ENCODE peak calls at places on chromosome 11, in eight cellular contexts. K is type B pancreatic cell; Y is ecto neural progenitor cell; D is AG09309; F is NCI-H1417 treated with DMSO at 0.1 percent for 48 hours; Z is putamen; J is activated T-cell treated with anti-CD3 and anti-CD28 coated beads, Interleukin-2, amount 50 U/mL, for 4 hours; O is activated T-helper 1 cell treated with anti-CD3 and anti-CD28 coated beads, Interleukin-12 subunit alpha, Interleukin-12 subunit beta, Interleukin-2, Interleukin-4 antibody, amounts not matched to agents 30 ng/mL and 10 ng/mL and 1 ng/mL, durations not matched to agents 14 hours and 24 hours and 36 hours. H is an unnamed sample.

GRCh38 chr11:113059548-113059947 is 98.3 kb downstream of the NCAM1 start:
- DNase-seq in K (no peak), Z (no peak), D (no peak), F (no peak), Y (no peak), O (no peak), J (no peak), H (no peak)

GRCh38 chr11:47724041-47724729 is 9.0 kb upstream of the AGBL2 start:
- DNase-seq in K (no peak), Y (no peak), O (no peak), J (no peak), Z (no peak), F (no peak), D (peak), H (no peak)

GRCh38 chr11:92269021-92269420 is 44.4 kb downstream of the FAT3 start:
- DNase-seq in K (no peak), O (no peak), Y (no peak), F (no peak), D (no peak), J (no peak), Z (no peak), H (no peak)

GRCh38 chr11:34976496-34976895 is 60.1 kb downstream of the PDHX start:
- DNase-seq in J (no peak), O (no peak), K (no peak), Z (peak), D (no peak), Y (no peak), F (no peak), H (no peak)

GRCh38 chr11:33329705-33330329 is 72.6 kb downstream of the HIPK3 start:
- DNase-seq in F (no peak), K (no peak), Z (peak), D (peak), Y (no peak), J (peak), O (no peak), H (peak)

GRCh38 chr11:45266693-45267451 is 19.3 kb downstream of the SYT13 start:
- DNase-seq in J (no peak), Z (no peak), D (no peak), K (no peak), F (no peak), Y (peak), O (no peak), H (no peak)

GRCh38 chr11:67045314-67045713 is 11.3 kb upstream of the RHOD start:
- DNase-seq in D (peak), Y (no peak), K (no peak), F (no peak), Z (peak), J (no peak), O (no peak), H (no peak)

GRCh38 chr11:44615913-44616806 is 50.7 kb downstream of the CD82 start:
- DNase-seq in F (no peak), Y (no peak), O (no peak), Z (no peak), J (no peak), D (no peak), K (no peak), H (no peak)

GRCh38 chr11:35288817-35289541 is 130.4 kb downstream of the SLC1A2 start:
- DNase-seq in F (no peak), Y (no peak), O (no peak), J (no peak), K (no peak), Z (no peak), D (peak), H (no peak)

GRCh38 chr11:99199336-99199735 is 178.6 kb downstream of the CNTN5 start:
- DNase-seq in F (no peak), Y (no peak), O (no peak), K (no peak), J (no peak), D (no peak), Z (no peak), H (no peak)

GRCh38 chr11:2567026-2567671 is 122.3 kb downstream of the KCNQ1 start:
- DNase-seq in J (no peak), D (no peak), O (no peak), Z (no peak), K (no peak), Y (no peak), F (no peak), H (no peak)

GRCh38 chr11:786235-787083 is 3.4 kb downstream of the CEND1 start:
- DNase-seq in D (no peak), O (no peak), F (no peak), Y (no peak), Z (no peak), J (no peak), K (no peak), H (no peak)

GRCh38 chr11:111307472-111308108 is 9.2 kb downstream of the POU2AF3 start:
- DNase-seq in K (no peak), F (no peak), Y (no peak), D (no peak), O (no peak), Z (no peak), J (no peak), H (peak)

GRCh38 chr11:28877366-28877765 is 769.2 kb downstream of the METTL15 start:
- DNase-seq in Y (no peak), Z (no peak), F (no peak), D (no peak), J (no peak), O (no peak), K (no peak), H (no peak)

GRCh38 chr11:62446091-62446490 is 27.3 kb downstream of the SCGB1A1 start:
- DNase-seq in Y (no peak), O (no peak), J (no peak), D (no peak), F (no peak), K (no peak), Z (no peak), H (no peak)

GRCh38 chr11:65714433-65714832 is 2.4 kb downstream of the KAT5 start:
- DNase-seq in K (no peak), J (no peak), Y (no peak), F (no peak), D (no peak), Z (no peak), O (no peak), H (no peak)

GRCh38 chr11:68314203-68314885 is 2.0 kb downstream of the LRP5 start:
- DNase-seq in F (no peak), Z (no peak), K (no peak), O (no peak), Y (no peak), J (no peak), D (no peak), H (no peak)

GRCh38 chr11:112784323-112785073 is 176.7 kb upstream of the NCAM1 start:
- DNase-seq in O (no peak), Y (no peak), Z (no peak), J (no peak), F (no peak), D (peak), K (no peak), H (no peak)

GRCh38 chr11:204587-205109 is 2.6 kb downstream of the BET1L start:
- DNase-seq in Y (no peak), Z (no peak), F (no peak), J (no peak), O (no peak), K (no peak), D (no peak), H (no peak)

GRCh38 chr11:28581286-28582242 is 473.4 kb downstream of the METTL15 start:
- DNase-seq in K (no peak), D (peak), Y (no peak), O (no peak), Z (no peak), F (no peak), J (no peak), H (no peak)

GRCh38 chr11:134841411-134841810 is 429.4 kb upstream of the B3GAT1 start:
- DNase-seq in J (no peak), K (no peak), Y (no peak), F (no peak), O (no peak), Z (no peak), D (no peak), H (peak)

GRCh38 chr11:15714641-15715399 is 600.1 kb downstream of the INSC start:
- DNase-seq in Z (peak), D (no peak), F (peak), O (no peak), K (no peak), J (no peak), Y (no peak), H (peak)

GRCh38 chr11:57491371-57492061 is 24.0 kb downstream of the SLC43A1 start:
- DNase-seq in J (peak), O (no peak), F (no peak), Y (peak), K (no peak), D (no peak), Z (no peak), H (no peak)

GRCh38 chr11:131688056-131688693 is 317.8 kb downstream of the NTM start:
- DNase-seq in O (peak), Y (peak), K (peak), Z (peak), D (no peak), J (no peak), F (no peak), H (peak)

GRCh38 chr11:120985718-120986569 is 38.0 kb upstream of the TBCEL start:
- DNase-seq in J (peak), F (peak), Y (peak), D (no peak), K (no peak), Z (no peak), O (peak), H (peak)

GRCh38 chr11:105870521-105871113 is 151.4 kb downstream of the MSANTD4 start:
- DNase-seq in O (no peak), F (no peak), Z (no peak), D (no peak), K (no peak), J (no peak), Y (no peak), H (no peak)

GRCh38 chr11:31870609-31871309 is 59.6 kb upstream of the PAX6 start:
- DNase-seq in J (no peak), Z (no peak), O (no peak), D (no peak), Y (peak), F (no peak), K (no peak), H (peak)

GRCh38 chr11:113147249-113147648 is 167.1 kb upstream of the TTC12 start:
- DNase-seq in Y (peak), J (no peak), D (no peak), Z (peak), K (no peak), F (peak), O (no peak), H (no peak)

GRCh38 chr11:107741044-107741823 is 29.4 kb upstream of the SLN start:
- DNase-seq in O (no peak), Y (no peak), D (peak), F (no peak), Z (no peak), K (no peak), J (no peak), H (no peak)

GRCh38 chr11:1736447-1736992 is 13.9 kb downstream of the IFITM10 start:
- DNase-seq in J (no peak), K (no peak), Y (no peak), O (no peak), F (no peak), Z (no peak), D (no peak), H (no peak)

GRCh38 chr11:64355078-64355940 is 3.7 kb upstream of the RPS6KA4 start:
- DNase-seq in Z (peak), K (no peak), F (no peak), Y (peak), J (peak), O (no peak), D (no peak), H (peak)

GRCh38 chr11:75562836-75563484 is 907 bp downstream of the SERPINH1 start:
- DNase-seq in Y (peak), J (no peak), Z (no peak), O (no peak), K (no peak), D (no peak), F (no peak), H (no peak)

GRCh38 chr11:72041364-72042058 is 38.8 kb downstream of the NUMA1 start:
- DNase-seq in O (peak), Y (peak), Z (peak), D (peak), J (peak), F (peak), K (peak), H (peak)

GRCh38 chr11:1158681-1159525 is 1.1 kb downstream of the MUC5AC start:
- DNase-seq in J (no peak), F (no peak), D (no peak), K (peak), O (no peak), Y (peak), Z (no peak), H (no peak)

GRCh38 chr11:133070790-133071189 is 461.5 kb downstream of the OPCML start:
- DNase-seq in F (no peak), K (no peak), O (no peak), D (no peak), Y (no peak), Z (no peak), J (no peak), H (no peak)